ENCODE peak calls at places on chromosomes 12 and 14, in four cellular contexts. B, N, W and E are unnamed samples.

GRCh38 chr14:22955702-22956575 is 951 bp downstream of the HAUS4 start:
- DNase-seq in B (no peak), N (no peak), W (no peak), E (peak)

GRCh38 chr14:39140170-39140569 is 26.0 kb downstream of the GEMIN2 start:
- DNase-seq in B (no peak), N (no peak), W (no peak), E (no peak)

GRCh38 chr14:34873591-34874385 is 1.4 kb downstream of the BAZ1A start:
- DNase-seq in B (peak), N (no peak), W (peak), E (no peak)

GRCh38 chr14:30295980-30296379 is 263.0 kb upstream of the G2E3 start:
- DNase-seq in B (no peak), N (no peak), W (peak), E (no peak)

GRCh38 chr12:102436867-102437266 is 43.5 kb downstream of the IGF1 start:
- DNase-seq in B (no peak), N (no peak), W (no peak), E (no peak)

GRCh38 chr14:71397371-71397770 is 490.1 kb downstream of the PCNX1 start:
- DNase-seq in B (no peak), N (no peak), W (no peak), E (no peak)

GRCh38 chr12:87848248-87848868 is 180.8 kb downstream of the C12orf50 start:
- DNase-seq in B (peak), N (peak), W (no peak), E (peak)

GRCh38 chr12:25162866-25163265 is 32.1 kb downstream of the DNAI7 start:
- DNase-seq in B (no peak), N (no peak), W (no peak), E (no peak)

GRCh38 chr14:21090194-21090939 is 8.1 kb downstream of the ZNF219 start:
- DNase-seq in B (no peak), N (no peak), W (peak), E (no peak)

GRCh38 chr12:12099102-12099501 is 28.4 kb downstream of the BCL2L14 start:
- DNase-seq in B (no peak), N (no peak), W (no peak), E (no peak)

GRCh38 chr14:89290813-89291212 is 126.2 kb downstream of the FOXN3 start:
- DNase-seq in B (no peak), N (no peak), W (no peak), E (no peak)